ENCODE peak calls at places on chromosome 18, in six cellular contexts. One of them, this sample, is unnamed.

GRCh38 chr18:65363911-65364632 is 386.7 kb upstream of the CDH7 start:
- DNase-seq in thoracic aorta: no peak
- DNase-seq in cardiac fibroblast: no peak
- DNase-seq in foreskin keratinocyte: no peak
- DNase-seq in cardiac muscle cell: no peak
- DNase-seq in heart right ventricle: no peak
- DNase-seq in this sample: no peak

GRCh38 chr18:41323044-41323443 is 632.0 kb upstream of the PIK3C3 start:
- DNase-seq in thoracic aorta: no peak
- DNase-seq in cardiac fibroblast: peak
- DNase-seq in foreskin keratinocyte: peak
- DNase-seq in cardiac muscle cell: no peak
- DNase-seq in heart right ventricle: no peak
- DNase-seq in this sample: no peak

GRCh38 chr18:23171581-23172156 is 36.4 kb downstream of the CABLES1 start:
- DNase-seq in thoracic aorta: no peak
- DNase-seq in cardiac fibroblast: no peak
- DNase-seq in foreskin keratinocyte: no peak
- DNase-seq in cardiac muscle cell: no peak
- DNase-seq in heart right ventricle: no peak
- DNase-seq in this sample: no peak

GRCh38 chr18:11872479-11873136 is 21.4 kb downstream of the CHMP1B start:
- DNase-seq in thoracic aorta: no peak
- DNase-seq in cardiac fibroblast: peak
- DNase-seq in foreskin keratinocyte: peak
- DNase-seq in cardiac muscle cell: peak
- DNase-seq in heart right ventricle: no peak
- DNase-seq in this sample: no peak

GRCh38 chr18:44885507-44885906 is 204.8 kb downstream of the SETBP1 start:
- DNase-seq in thoracic aorta: no peak
- DNase-seq in cardiac fibroblast: no peak
- DNase-seq in foreskin keratinocyte: no peak
- DNase-seq in cardiac muscle cell: no peak
- DNase-seq in heart right ventricle: no peak
- DNase-seq in this sample: no peak

GRCh38 chr18:35178260-35178659 is 62.6 kb upstream of the ZNF397 start:
- DNase-seq in thoracic aorta: no peak
- DNase-seq in cardiac fibroblast: peak
- DNase-seq in foreskin keratinocyte: peak
- DNase-seq in cardiac muscle cell: no peak
- DNase-seq in heart right ventricle: no peak
- DNase-seq in this sample: no peak

GRCh38 chr18:67456691-67457090 is 59.8 kb downstream of the DSEL start:
- DNase-seq in thoracic aorta: no peak
- DNase-seq in cardiac fibroblast: peak
- DNase-seq in foreskin keratinocyte: no peak
- DNase-seq in cardiac muscle cell: no peak
- DNase-seq in heart right ventricle: no peak
- DNase-seq in this sample: no peak

GRCh38 chr18:389658-390357 is 110.7 kb downstream of the COLEC12 start:
- DNase-seq in thoracic aorta: no peak
- DNase-seq in cardiac fibroblast: no peak
- DNase-seq in foreskin keratinocyte: no peak
- DNase-seq in cardiac muscle cell: no peak
- DNase-seq in heart right ventricle: no peak
- DNase-seq in this sample: no peak

GRCh38 chr18:66046025-66046602 is 295.3 kb downstream of the CDH7 start:
- DNase-seq in thoracic aorta: no peak
- DNase-seq in cardiac fibroblast: no peak
- DNase-seq in foreskin keratinocyte: no peak
- DNase-seq in cardiac muscle cell: no peak
- DNase-seq in heart right ventricle: no peak
- DNase-seq in this sample: no peak

GRCh38 chr18:43780782-43781340 is 503.6 kb upstream of the SYT4 start:
- DNase-seq in thoracic aorta: no peak
- DNase-seq in cardiac fibroblast: peak
- DNase-seq in foreskin keratinocyte: peak
- DNase-seq in cardiac muscle cell: no peak
- DNase-seq in heart right ventricle: no peak
- DNase-seq in this sample: no peak

GRCh38 chr18:8480506-8481328 is 128.5 kb upstream of the RAB12 start:
- DNase-seq in thoracic aorta: no peak
- DNase-seq in cardiac fibroblast: peak
- DNase-seq in foreskin keratinocyte: no peak
- DNase-seq in cardiac muscle cell: peak
- DNase-seq in heart right ventricle: no peak
- DNase-seq in this sample: no peak

GRCh38 chr18:23228102-23229051 is 93.1 kb downstream of the CABLES1 start:
- DNase-seq in thoracic aorta: no peak
- DNase-seq in cardiac fibroblast: peak
- DNase-seq in foreskin keratinocyte: peak
- DNase-seq in cardiac muscle cell: no peak
- DNase-seq in heart right ventricle: no peak
- DNase-seq in this sample: no peak

GRCh38 chr18:26052497-26052896 is 37.9 kb downstream of the SS18 start:
- DNase-seq in thoracic aorta: no peak
- DNase-seq in cardiac fibroblast: peak
- DNase-seq in foreskin keratinocyte: peak
- DNase-seq in cardiac muscle cell: no peak
- DNase-seq in heart right ventricle: no peak
- DNase-seq in this sample: no peak

GRCh38 chr18:33369711-33370449 is 70.6 kb downstream of the CCDC178 start:
- DNase-seq in thoracic aorta: no peak
- DNase-seq in cardiac fibroblast: no peak
- DNase-seq in foreskin keratinocyte: peak
- DNase-seq in cardiac muscle cell: no peak
- DNase-seq in heart right ventricle: no peak
- DNase-seq in this sample: no peak

GRCh38 chr18:48862678-48863270 is 88.0 kb downstream of the SMAD7 start:
- DNase-seq in thoracic aorta: no peak
- DNase-seq in cardiac fibroblast: no peak
- DNase-seq in foreskin keratinocyte: no peak
- DNase-seq in cardiac muscle cell: no peak
- DNase-seq in heart right ventricle: no peak
- DNase-seq in this sample: no peak

GRCh38 chr18:74836296-74837139 is 238.8 kb downstream of the ZNF407 start:
- DNase-seq in thoracic aorta: no peak
- DNase-seq in cardiac fibroblast: peak
- DNase-seq in foreskin keratinocyte: no peak
- DNase-seq in cardiac muscle cell: peak
- DNase-seq in heart right ventricle: no peak
- DNase-seq in this sample: no peak

GRCh38 chr18:21053127-21053526 is 58.5 kb downstream of the ROCK1 start:
- DNase-seq in thoracic aorta: no peak
- DNase-seq in cardiac fibroblast: peak
- DNase-seq in foreskin keratinocyte: peak
- DNase-seq in cardiac muscle cell: no peak
- DNase-seq in heart right ventricle: no peak
- DNase-seq in this sample: no peak

GRCh38 chr18:46324556-46324955 is 220.4 kb downstream of the HAUS1 start:
- DNase-seq in thoracic aorta: no peak
- DNase-seq in cardiac fibroblast: peak
- DNase-seq in foreskin keratinocyte: peak
- DNase-seq in cardiac muscle cell: peak
- DNase-seq in heart right ventricle: no peak
- DNase-seq in this sample: no peak

GRCh38 chr18:34738173-34738894 is 28.2 kb downstream of the DTNA start:
- DNase-seq in thoracic aorta: no peak
- DNase-seq in cardiac fibroblast: peak
- DNase-seq in foreskin keratinocyte: peak
- DNase-seq in cardiac muscle cell: peak
- DNase-seq in heart right ventricle: no peak
- DNase-seq in this sample: no peak

GRCh38 chr18:22422909-22423548 is 5.3 kb upstream of the CTAGE1 start:
- DNase-seq in thoracic aorta: peak
- DNase-seq in cardiac fibroblast: peak
- DNase-seq in foreskin keratinocyte: no peak
- DNase-seq in cardiac muscle cell: no peak
- DNase-seq in heart right ventricle: peak
- DNase-seq in this sample: no peak

GRCh38 chr18:45456076-45457066 is 158.9 kb upstream of the SLC14A2 start:
- DNase-seq in thoracic aorta: no peak
- DNase-seq in cardiac fibroblast: no peak
- DNase-seq in foreskin keratinocyte: no peak
- DNase-seq in cardiac muscle cell: no peak
- DNase-seq in heart right ventricle: no peak
- DNase-seq in this sample: no peak

GRCh38 chr18:65975536-65975935 is 224.7 kb downstream of the CDH7 start:
- DNase-seq in thoracic aorta: no peak
- DNase-seq in cardiac fibroblast: peak
- DNase-seq in foreskin keratinocyte: no peak
- DNase-seq in cardiac muscle cell: no peak
- DNase-seq in heart right ventricle: no peak
- DNase-seq in this sample: no peak

GRCh38 chr18:44725300-44726096 is 44.8 kb downstream of the SETBP1 start:
- DNase-seq in thoracic aorta: no peak
- DNase-seq in cardiac fibroblast: peak
- DNase-seq in foreskin keratinocyte: peak
- DNase-seq in cardiac muscle cell: no peak
- DNase-seq in heart right ventricle: peak
- DNase-seq in this sample: no peak

GRCh38 chr18:56565596-56566355 is 72.6 kb downstream of the TXNL1 start:
- DNase-seq in thoracic aorta: no peak
- DNase-seq in cardiac fibroblast: peak
- DNase-seq in foreskin keratinocyte: peak
- DNase-seq in cardiac muscle cell: no peak
- DNase-seq in heart right ventricle: no peak
- DNase-seq in this sample: no peak

GRCh38 chr18:23239350-23239692 is 104.0 kb downstream of the CABLES1 start:
- DNase-seq in thoracic aorta: no peak
- DNase-seq in cardiac fibroblast: no peak
- DNase-seq in foreskin keratinocyte: no peak
- DNase-seq in cardiac muscle cell: no peak
- DNase-seq in heart right ventricle: no peak
- DNase-seq in this sample: no peak

GRCh38 chr18:4181882-4182568 is 273.1 kb downstream of the DLGAP1 start:
- DNase-seq in thoracic aorta: no peak
- DNase-seq in cardiac fibroblast: no peak
- DNase-seq in foreskin keratinocyte: no peak
- DNase-seq in cardiac muscle cell: peak
- DNase-seq in heart right ventricle: no peak
- DNase-seq in this sample: no peak
- TF ChIP-seq CTCF in thoracic aorta: no peak
- TF ChIP-seq CTCF in cardiac fibroblast: no peak
- TF ChIP-seq CTCF in foreskin keratinocyte: no peak
- TF ChIP-seq CTCF in cardiac muscle cell: no peak
- TF ChIP-seq CTCF in heart right ventricle: no peak
- TF ChIP-seq CTCF in this sample: no peak

GRCh38 chr18:77061946-77062517 is 70.6 kb downstream of the MBP start:
- DNase-seq in thoracic aorta: no peak
- DNase-seq in cardiac fibroblast: no peak
- DNase-seq in foreskin keratinocyte: no peak
- DNase-seq in cardiac muscle cell: no peak
- DNase-seq in heart right ventricle: no peak
- DNase-seq in this sample: no peak
- TF ChIP-seq CTCF in thoracic aorta: no peak
- TF ChIP-seq CTCF in cardiac fibroblast: no peak
- TF ChIP-seq CTCF in foreskin keratinocyte: no peak
- TF ChIP-seq CTCF in cardiac muscle cell: no peak
- TF ChIP-seq CTCF in heart right ventricle: peak
- TF ChIP-seq CTCF in this sample: no peak

GRCh38 chr18:79985172-79985571 is 3.2 kb downstream of the TXNL4A start:
- DNase-seq in thoracic aorta: no peak
- DNase-seq in cardiac fibroblast: no peak
- DNase-seq in foreskin keratinocyte: no peak
- DNase-seq in cardiac muscle cell: no peak
- DNase-seq in heart right ventricle: no peak
- DNase-seq in this sample: no peak

GRCh38 chr18:79986726-79987125 is 1.6 kb downstream of the TXNL4A start:
- DNase-seq in thoracic aorta: no peak
- DNase-seq in cardiac fibroblast: no peak
- DNase-seq in foreskin keratinocyte: no peak
- DNase-seq in cardiac muscle cell: no peak
- DNase-seq in heart right ventricle: no peak
- DNase-seq in this sample: no peak

GRCh38 chr18:79987566-79987965 is 797 bp downstream of the TXNL4A start:
- DNase-seq in thoracic aorta: no peak
- DNase-seq in cardiac fibroblast: peak
- DNase-seq in foreskin keratinocyte: peak
- DNase-seq in cardiac muscle cell: no peak
- DNase-seq in heart right ventricle: no peak
- DNase-seq in this sample: no peak

GRCh38 chr18:79988925-79989361 is 580 bp upstream of the TXNL4A start:
- DNase-seq in thoracic aorta: no peak
- DNase-seq in cardiac fibroblast: peak
- DNase-seq in foreskin keratinocyte: peak
- DNase-seq in cardiac muscle cell: peak
- DNase-seq in heart right ventricle: no peak
- DNase-seq in this sample: no peak

DNA sequence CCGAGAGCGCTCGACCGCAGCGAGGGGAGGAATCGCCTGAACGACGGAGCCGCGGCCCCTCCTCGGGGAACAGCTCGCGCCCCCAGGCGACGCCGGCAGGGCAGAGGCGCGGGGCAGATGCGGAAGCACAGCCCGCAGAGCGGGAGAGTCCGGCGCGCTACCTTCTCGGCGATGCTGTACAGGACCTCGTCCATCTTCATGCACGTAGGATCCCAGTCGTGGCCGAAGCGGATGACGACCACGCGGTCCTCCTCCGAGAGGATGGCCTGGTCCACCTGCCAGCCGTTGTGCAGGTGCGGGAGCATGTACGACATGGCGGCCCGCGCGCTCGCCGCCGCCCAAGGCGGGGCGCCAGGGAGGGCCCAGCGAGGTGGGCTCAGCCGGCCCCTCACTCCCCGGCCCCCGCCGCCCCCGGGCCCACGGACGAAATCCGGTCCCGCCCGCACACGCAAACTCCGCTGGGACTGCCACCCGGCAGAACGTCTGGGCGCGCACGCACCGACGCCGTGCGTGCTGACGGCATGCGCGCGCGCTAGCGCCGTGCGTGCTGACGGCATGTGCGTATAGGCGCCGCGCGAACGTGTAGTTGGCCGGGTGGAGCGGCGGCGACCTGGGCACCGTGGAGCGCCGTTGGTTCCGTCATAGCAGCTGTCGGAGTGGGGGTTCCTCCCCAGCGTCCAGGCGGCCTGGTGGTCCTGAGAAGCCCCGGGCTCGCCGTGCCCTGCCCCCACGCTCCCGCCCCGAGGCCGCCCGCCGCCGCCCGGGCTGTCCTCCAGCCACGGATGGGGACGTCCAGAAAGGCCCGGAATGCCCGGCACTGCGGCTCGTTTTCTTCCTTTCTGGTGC is at the start of gene TXNL4A:
- DNase-seq in thoracic aorta: peak
- DNase-seq in cardiac fibroblast: peak
- DNase-seq in foreskin keratinocyte: peak
- DNase-seq in cardiac muscle cell: peak
- DNase-seq in heart right ventricle: peak
- DNase-seq in this sample: peak
- TF ChIP-seq CTCF in thoracic aorta: peak
- TF ChIP-seq CTCF in cardiac fibroblast: peak
- TF ChIP-seq CTCF in foreskin keratinocyte: peak
- TF ChIP-seq CTCF in cardiac muscle cell: peak
- TF ChIP-seq CTCF in heart right ventricle: no peak
- TF ChIP-seq CTCF in this sample: no peak

DNA sequence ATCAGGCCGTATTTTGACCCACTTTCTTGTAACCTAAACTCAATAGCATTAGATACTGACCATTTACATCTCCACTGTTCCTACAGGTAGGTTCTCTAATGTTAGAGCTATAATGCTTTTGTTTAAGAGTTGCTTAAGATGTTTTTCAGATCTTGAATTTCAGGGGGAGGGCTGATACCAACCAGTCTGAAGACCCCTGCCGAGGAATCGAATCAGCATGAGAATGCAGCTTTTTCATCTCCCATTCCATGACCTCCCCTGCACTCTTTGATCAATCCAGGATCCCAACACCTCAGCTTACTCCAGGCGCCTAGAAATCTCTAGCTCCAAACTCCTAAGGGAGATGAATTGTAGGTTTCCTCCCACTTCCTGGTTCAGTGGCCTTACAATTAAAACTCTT is 120.5 kb upstream of the MC4R start:
- DNase-seq in thoracic aorta: no peak
- DNase-seq in cardiac fibroblast: no peak
- DNase-seq in foreskin keratinocyte: no peak
- DNase-seq in cardiac muscle cell: no peak
- DNase-seq in heart right ventricle: no peak
- DNase-seq in this sample: no peak
- TF ChIP-seq CTCF in thoracic aorta: no peak
- TF ChIP-seq CTCF in cardiac fibroblast: no peak
- TF ChIP-seq CTCF in foreskin keratinocyte: no peak
- TF ChIP-seq CTCF in cardiac muscle cell: no peak
- TF ChIP-seq CTCF in heart right ventricle: no peak
- TF ChIP-seq CTCF in this sample: no peak